ENCODE peak calls at places on chromosomes 12 and 14, in six cellular contexts. S is WTC11; D is stimulated activated naive CD4-positive, alpha-beta T cell; R is Right ventricle myocardium inferior; B is stimulated activated CD4-positive, alpha-beta T cell treated with anti-CD3 and anti-CD28 coated beads, Interleukin-1b, Interleukin-23, amount 100 ng/mL, for 1 hour; O is putamen. L is an unnamed sample.
A peak's percentile ranks its signal among the peaks of the same experiment; 100 is the strongest.

GRCh38 chr12:3593906-3594305 is 102.9 kb downstream of the PRMT8 start:
- DNase-seq in S (no peak), O (no peak), D (no peak), R (no peak), B (no peak), L (no peak)

GRCh38 chr12:120618954-120619615 is 21.3 kb upstream of the CABP1 start:
- DNase-seq in S (no peak), R (no peak), D (no peak), B (no peak), O (peak; percentile 38), L (no peak)

GRCh38 chr12:25121916-25122315 is 73.0 kb downstream of the DNAI7 start:
- DNase-seq in D (no peak), O (no peak), B (no peak), R (no peak), S (no peak), L (no peak)

GRCh38 chr12:50637870-50638481 is 125.9 kb upstream of the ATF1 start:
- DNase-seq in D (no peak), O (peak; percentile 55), R (no peak), S (no peak), B (no peak), L (no peak)

GRCh38 chr12:32983968-32984367 is 87.4 kb upstream of the PKP2 start:
- DNase-seq in O (no peak), D (no peak), R (no peak), S (no peak), B (no peak), L (no peak)

GRCh38 chr12:168201-168600 is 45.8 kb downstream of the SLC6A12 start:
- DNase-seq in B (no peak), S (no peak), D (no peak), R (no peak), O (no peak), L (no peak)

GRCh38 chr12:93153321-93153720 is 224.2 kb upstream of the EEA1 start:
- DNase-seq in D (no peak), B (no peak), R (no peak), S (no peak), O (no peak), L (no peak)

GRCh38 chr12:6644257-6644596 is 3.0 kb downstream of the ACRBP start:
- DNase-seq in B (no peak), O (no peak), S (no peak), R (no peak), D (no peak), L (no peak)

GRCh38 chr12:28340261-28340660 is 150.0 kb downstream of the CCDC91 start:
- DNase-seq in B (no peak), O (no peak), S (no peak), D (no peak), R (no peak), L (no peak)

GRCh38 chr14:32073537-32074189 is 3.4 kb upstream of the ARHGAP5 start:
- DNase-seq in S (peak; percentile 20), D (peak; percentile 34), B (no peak), R (no peak), O (peak; percentile 80), L (peak; percentile 59)

GRCh38 chr12:76206039-76206676 is 121.7 kb upstream of the NAP1L1 start:
- DNase-seq in S (no peak), R (no peak), D (no peak), B (no peak), O (no peak), L (no peak)

GRCh38 chr12:69392146-69392928 is 32.8 kb downstream of the YEATS4 start:
- DNase-seq in S (no peak), D (no peak), O (no peak), B (no peak), R (no peak), L (no peak)

GRCh38 chr14:65098586-65098985 is 3.7 kb downstream of the MAX start:
- DNase-seq in S (no peak), B (no peak), D (no peak), R (no peak), O (no peak), L (no peak)

GRCh38 chr12:3138896-3139590 is 61.9 kb downstream of the TSPAN9 start:
- DNase-seq in R (no peak), D (no peak), S (no peak), B (no peak), O (no peak), L (no peak)

GRCh38 chr12:64824500-64825142 is at the start of gene TBC1D30:
- DNase-seq in B (no peak), O (peak; percentile 62), R (peak; percentile 70), S (peak; percentile 47), D (no peak), L (no peak)

GRCh38 chr12:85834378-85834777 is 1.8 kb downstream of the RASSF9 start:
- DNase-seq in R (no peak), S (no peak), D (no peak), O (no peak), B (no peak), L (no peak)

L was measured in epithelial cell of proximal tubule.